ENCODE peak calls at places on chromosomes 13 and 19, in eight cellular contexts. X, J, F, R, Y, E, K and I are unnamed samples.
A peak's percentile ranks its signal among the peaks of the same experiment; 100 is the strongest.

GRCh38 chr19:42185281-42185680 is 32.2 kb downstream of the DEDD2 start:
- DNase-seq in X (no peak), Y (peak; percentile 35), R (peak; percentile 48), J (no peak), K (no peak), F (no peak), E (no peak), I (no peak)

GRCh38 chr19:6886272-6886671 is 1.1 kb upstream of the ADGRE1 start:
- DNase-seq in J (no peak), F (no peak), Y (no peak), X (no peak), E (no peak), K (no peak), R (no peak), I (no peak)

GRCh38 chr19:53002479-53002878 is 11.2 kb upstream of the ERVV-1 start:
- DNase-seq in R (no peak), X (no peak), J (no peak), F (no peak), K (no peak), Y (no peak), E (no peak), I (no peak)

GRCh38 chr19:3458229-3458555 is 22.1 kb downstream of the SMIM24 start:
- DNase-seq in F (no peak), R (no peak), K (no peak), J (no peak), Y (no peak), E (no peak), X (no peak), I (no peak)

GRCh38 chr19:2164020-2164988 is 571 bp downstream of the DOT1L start:
- DNase-seq in F (no peak), J (no peak), R (no peak), X (no peak), Y (no peak), E (no peak), K (no peak), I (no peak)

GRCh38 chr19:49512970-49513745 is 697 bp downstream of the FCGRT start:
- DNase-seq in F (no peak), K (peak; percentile 65), E (no peak), X (no peak), Y (no peak), R (no peak), J (peak; percentile 71), I (peak; percentile 88)

GRCh38 chr13:32408999-32409313 is 19.0 kb downstream of the N4BP2L1 start:
- DNase-seq in F (no peak), E (no peak), Y (no peak), J (peak; percentile 42), R (no peak), K (no peak), X (no peak), I (no peak)

GRCh38 chr13:98216135-98216565 is 39.1 kb upstream of the RNF113B start:
- DNase-seq in K (no peak), E (no peak), R (peak; percentile 83), F (no peak), J (peak; percentile 43), Y (peak; percentile 86), X (no peak), I (peak; percentile 44)